ENCODE peak calls at places on chromosomes 1 and 21, in eight cellular contexts. S is body of pancreas; Z is PC-3; H is neural progenitor cell; D is spleen; Q is PC-9; R is heart left ventricle; U is CD8-positive, alpha-beta T cell. F is an unnamed sample. For H3K4me1, the result is how much of the 10 kb centered on the place peaks cover.

GRCh38 chr1:66366618-66367017 is 167.3 kb upstream of the SGIP1 start:
- DNase-seq in D (no peak), S (no peak), H (no peak), Z (no peak), R (no peak), Q (no peak), U (no peak), F (no peak)

GRCh38 chr1:112544753-112545152 is 36.0 kb downstream of the WNT2B start:
- DNase-seq in Z (peak), S (no peak), U (no peak), R (no peak), D (no peak), Q (peak), H (no peak), F (peak)

GRCh38 chr1:183417691-183418491 is at the start of gene NMNAT2:
- DNase-seq in H (peak), Z (peak), Q (peak), R (peak), S (peak), U (no peak), D (no peak), F (no peak)

GRCh38 chr21:27152996-27153395 is 186.1 kb upstream of the ADAMTS5 start:
- DNase-seq in U (no peak), H (no peak), Q (no peak), Z (no peak), S (no peak), D (no peak), R (no peak), F (peak)

GRCh38 chr1:235614442-235614954 is 35.1 kb downstream of the GNG4 start:
- DNase-seq in Z (no peak), S (no peak), D (no peak), U (no peak), H (no peak), Q (no peak), R (no peak), F (no peak)

GRCh38 chr1:181396171-181396670 is 87.1 kb upstream of the CACNA1E start:
- DNase-seq in S (no peak), R (no peak), D (no peak), Q (no peak), U (peak), Z (no peak), H (no peak), F (no peak)

GRCh38 chr1:168218647-168219046 is 7.2 kb upstream of the SFT2D2 start:
- DNase-seq in S (no peak), D (no peak), R (no peak), U (no peak), Q (no peak), H (no peak), Z (no peak), F (no peak)

GRCh38 chr1:172278478-172278877 is 142.0 kb upstream of the C1orf105 start:
- DNase-seq in U (no peak), Q (peak), H (no peak), S (no peak), R (no peak), Z (peak), D (no peak), F (peak)

GRCh38 chr1:222654849-222655248 is 37.0 kb downstream of the MIA3 start:
- DNase-seq in S (no peak), U (peak), Q (no peak), R (no peak), H (no peak), Z (no peak), D (peak), F (no peak)

GRCh38 chr1:73593379-73593778 is 604.6 kb downstream of the LRRIQ3 start:
- DNase-seq in Z (peak), S (peak), U (no peak), H (no peak), Q (peak), R (no peak), D (no peak), F (peak)

GRCh38 chr1:10347109-10347508 is 51.8 kb upstream of the PGD start:
- DNase-seq in H (no peak), U (no peak), Z (no peak), S (no peak), Q (no peak), D (no peak), R (no peak), F (no peak)

GRCh38 chr1:18903313-18903671 is 937 bp upstream of the ALDH4A1 start:
- DNase-seq in D (no peak), S (no peak), Q (no peak), H (no peak), Z (no peak), R (no peak), U (no peak), F (no peak)

GRCh38 chr1:50279622-50280320 is 143.5 kb downstream of the DMRTA2 start:
- DNase-seq in U (no peak), D (no peak), R (no peak), Q (no peak), Z (peak), S (peak), H (peak), F (no peak)

GRCh38 chr1:63322248-63322943 is at the start of gene FOXD3:
- DNase-seq in U (no peak), Z (peak), R (peak), Q (no peak), D (peak), H (peak), S (peak), F (no peak)

GRCh38 chr1:167510880-167511279 is 7.4 kb downstream of the CD247 start:
- DNase-seq in H (no peak), Z (no peak), S (no peak), D (no peak), U (no peak), R (no peak), Q (no peak), F (no peak)

GRCh38 chr1:210328032-210328745 is 513 bp upstream of the HHAT start:
- DNase-seq in Z (no peak), R (peak), S (no peak), U (no peak), D (no peak), Q (no peak), H (no peak), F (no peak)

GRCh38 chr1:25831569-25832196 is 11.9 kb downstream of the MTFR1L start:
- DNase-seq in R (no peak), U (no peak), D (no peak), Z (no peak), H (no peak), S (no peak), Q (no peak), F (no peak)

GRCh38 chr21:32334980-32335471 is 36.4 kb downstream of the MRAP start:
- DNase-seq in H (peak), Q (no peak), R (no peak), Z (no peak), D (no peak), S (no peak), U (no peak), F (no peak)

GRCh38 chr1:54547601-54548388 is at the start of gene ACOT11:
- DNase-seq in Z (no peak), S (peak), H (peak), Q (no peak), U (no peak), R (peak), D (peak), F (no peak)

GRCh38 chr1:38991638-38992449 is 768 bp downstream of the AKIRIN1 start:
- DNase-seq in S (peak), Z (peak), U (no peak), H (peak), Q (no peak), D (peak), R (peak), F (no peak)

GRCh38 chr1:151058682-151059341 is 610 bp downstream of the CDC42SE1 start:
- DNase-seq in D (peak), S (peak), Z (peak), R (no peak), H (peak), U (no peak), Q (peak), F (peak)

GRCh38 chr1:39141925-39142324 is 62.6 kb upstream of the MACF1 start:
- DNase-seq in D (no peak), R (no peak), U (no peak), S (no peak), Q (peak), Z (no peak), H (peak), F (no peak)

GRCh38 chr1:167714098-167714850 is 7.5 kb upstream of the MPZL1 start:
- DNase-seq in H (peak), R (peak), Z (peak), U (peak), D (peak), S (peak), Q (peak), F (peak)

GRCh38 chr1:23424171-23424959 is at the start of gene TCEA3:
- DNase-seq in D (no peak), Q (no peak), H (peak), Z (peak), R (peak), S (peak), U (no peak), F (no peak)

GRCh38 chr21:25342811-25343210 is 264.5 kb downstream of the MRPL39 start:
- DNase-seq in H (no peak), S (no peak), D (no peak), U (no peak), Z (no peak), R (no peak), Q (no peak), F (peak)

GRCh38 chr1:164688791-164689190 is 129.8 kb downstream of the PBX1 start:
- DNase-seq in Z (no peak), U (no peak), R (no peak), D (no peak), S (no peak), H (no peak), Q (no peak), F (no peak)

GRCh38 chr1:24109166-24109483 is 2.8 kb downstream of the MYOM3 start:
- DNase-seq in H (no peak), S (no peak), U (no peak), D (no peak), R (no peak), Z (no peak), Q (no peak), F (no peak)

GRCh38 chr1:21242846-21243245 is 47.4 kb downstream of the ECE1 start:
- DNase-seq in U (no peak), Q (peak), S (no peak), D (no peak), Z (peak), R (no peak), H (no peak), F (no peak)

GRCh38 chr1:58907398-58907797 is 123.6 kb upstream of the JUN start:
- DNase-seq in Q (no peak), H (no peak), Z (no peak), U (no peak), D (no peak), R (no peak), S (no peak), F (no peak)

GRCh38 chr1:232594018-232594502 is 35.9 kb downstream of the SIPA1L2 start:
- DNase-seq in Q (no peak), U (no peak), Z (no peak), R (no peak), S (no peak), D (no peak), H (no peak), F (peak)

GRCh38 chr1:65458730-65459396 is 38.4 kb downstream of the LEPR start:
- DNase-seq in R (no peak), Z (no peak), U (no peak), H (no peak), S (no peak), Q (no peak), D (no peak), F (no peak)

GRCh38 chr1:203506821-203507220 is 12.9 kb downstream of the OPTC start:
- DNase-seq in Q (no peak), D (no peak), R (no peak), H (no peak), U (no peak), Z (no peak), S (no peak), F (no peak)

GRCh38 chr1:10803971-10804820 is 7.8 kb upstream of the CASZ1 start:
- DNase-seq in U (no peak), Z (peak), Q (peak), R (no peak), H (no peak), D (no peak), S (peak), F (peak)

GRCh38 chr1:61605607-61606321 is 119.2 kb downstream of the TM2D1 start:
- DNase-seq in D (no peak), Q (no peak), S (no peak), R (no peak), H (no peak), U (no peak), Z (peak), F (peak)

GRCh38 chr1:196380311-196380710 is 227.9 kb downstream of the KCNT2 start:
- DNase-seq in Q (no peak), U (no peak), R (no peak), Z (no peak), H (no peak), S (no peak), D (no peak), F (no peak)

GRCh38 chr1:9244501-9245229 is 10.1 kb downstream of the H6PD start:
- DNase-seq in Q (peak), S (peak), Z (no peak), U (no peak), H (no peak), R (no peak), D (peak), F (no peak)

GRCh38 chr1:246930830-246931548 is 759 bp downstream of the AHCTF1 start:
- DNase-seq in R (peak), D (peak), Q (no peak), Z (peak), U (peak), S (peak), H (no peak), F (peak)

GRCh38 chr1:246284021-246284420 is 223.1 kb downstream of the SMYD3 start:
- DNase-seq in D (no peak), S (no peak), H (no peak), Q (no peak), Z (no peak), U (no peak), R (no peak), F (no peak)

GRCh38 chr1:222820159-222820732 is 5.4 kb downstream of the DISP1 start:
- DNase-seq in R (no peak), D (no peak), H (no peak), U (no peak), Z (no peak), Q (no peak), S (no peak), F (peak)

DNA sequence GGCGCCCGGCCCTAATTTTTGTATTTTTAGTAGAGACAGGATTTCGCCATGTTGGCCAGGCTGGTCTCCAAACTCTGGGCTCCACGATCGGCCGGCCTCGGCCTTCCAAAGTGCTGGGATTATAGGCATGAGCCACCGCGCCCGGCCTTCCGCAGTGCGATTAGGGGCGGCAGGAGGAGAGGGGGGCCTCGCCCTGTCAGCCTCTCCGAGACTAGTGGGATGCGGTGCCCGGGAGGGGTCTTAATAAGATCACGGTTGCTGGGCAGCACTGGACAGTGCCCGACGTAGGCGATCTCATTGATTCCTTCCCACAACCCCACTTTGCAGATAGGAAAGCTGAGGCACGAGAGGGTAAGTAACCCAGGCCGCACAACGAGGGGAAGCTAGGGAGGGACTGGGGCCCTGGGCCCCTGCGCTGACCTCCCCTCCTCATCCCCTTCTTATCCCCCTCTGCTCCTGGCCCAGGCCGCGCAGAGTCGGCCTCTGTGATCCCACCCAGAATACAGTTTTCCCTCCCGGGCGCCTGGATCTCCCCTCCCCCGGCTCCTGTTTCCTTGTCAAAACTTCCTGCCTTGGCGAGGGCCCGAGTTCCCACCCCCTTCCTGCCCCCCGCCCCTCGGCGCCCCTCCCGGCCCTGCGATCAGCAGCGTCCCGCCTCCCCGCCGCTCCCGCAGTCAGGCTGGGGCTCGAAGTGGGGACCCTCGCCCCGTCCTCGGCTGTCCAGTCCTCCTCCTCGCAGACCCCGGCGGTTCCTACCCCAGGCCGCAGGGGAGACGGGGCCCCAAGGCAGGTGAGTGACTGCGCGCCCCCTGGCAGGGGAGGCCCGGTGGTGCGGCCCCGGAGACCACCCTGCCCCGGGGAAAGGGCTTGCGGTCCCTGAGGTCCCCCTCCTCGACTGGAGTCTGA is at the start of gene PEAR1:
- DNase-seq in R (peak), S (no peak), Z (no peak), U (no peak), D (no peak), Q (no peak), H (peak), F (no peak)
- TF ChIP-seq CTCF in R (peak), S (no peak), Z (no peak), U (no peak), D (no peak), Q (no peak), H (peak), F (no peak)

GRCh38 chr1:205554016-205554811 is 49.7 kb downstream of the CDK18 start:
- DNase-seq in Q (no peak), Z (no peak), U (no peak), H (no peak), D (no peak), R (no peak), S (no peak), F (no peak)
- H3K4me1 ChIP-seq in Q (under half), Z (under half), U (under half), H (under half), D (under half), R (under half), S (under half), F (under half)

GRCh38 chr1:170296211-170296610 is 150.5 kb downstream of the NTMT2 start:
- DNase-seq in D (no peak), Q (no peak), S (no peak), H (no peak), R (no peak), Z (no peak), U (no peak), F (no peak)
- TF ChIP-seq CTCF in D (no peak), Q (no peak), S (no peak), H (no peak), R (no peak), Z (no peak), U (no peak), F (no peak)

DNA sequence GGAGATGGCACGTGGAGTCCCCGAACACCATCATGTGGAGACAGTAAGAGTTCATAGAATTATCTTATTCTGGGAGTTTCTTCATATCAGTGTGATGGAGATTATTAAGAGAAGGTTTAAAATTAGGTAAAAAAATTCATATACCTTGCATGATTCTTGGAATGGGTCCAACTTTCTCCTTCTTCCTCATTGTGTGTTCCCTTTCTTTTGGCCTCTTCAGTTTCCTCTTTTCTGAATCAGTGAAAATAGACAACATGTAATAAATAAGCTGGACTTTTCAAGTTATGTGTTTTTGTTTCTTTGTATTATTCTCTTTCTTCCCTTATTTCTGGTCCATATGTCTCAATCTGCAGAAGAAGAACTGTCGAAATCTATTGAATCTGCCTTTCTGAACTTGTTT is 30.5 kb downstream of the C4BPA start:
- DNase-seq in Z (no peak), D (no peak), Q (no peak), U (no peak), R (no peak), H (no peak), S (no peak), F (no peak)
- H3K4me1 ChIP-seq in Z (under half), D (under half), Q (under half), U (under half), R (under half), H (under half), S (under half), F (under half)

GRCh38 chr1:89620664-89621063 is 12.3 kb upstream of the LRRC8C start:
- DNase-seq in H (no peak), D (no peak), U (no peak), R (no peak), S (no peak), Q (no peak), Z (no peak), F (no peak)

GRCh38 chr1:89624314-89624713 is 8.6 kb upstream of the LRRC8C start:
- DNase-seq in S (no peak), R (no peak), H (no peak), Z (no peak), Q (no peak), U (no peak), D (no peak), F (no peak)

GRCh38 chr1:89624715-89625323 is 8.1 kb upstream of the LRRC8C start:
- DNase-seq in H (no peak), S (no peak), R (no peak), D (no peak), Q (no peak), U (no peak), Z (no peak), F (no peak)

GRCh38 chr1:89627596-89627962 is 5.3 kb upstream of the LRRC8C start:
- DNase-seq in R (no peak), Z (no peak), S (no peak), Q (no peak), D (no peak), U (no peak), H (no peak), F (no peak)

GRCh38 chr1:89622895-89623294 is 10.0 kb upstream of the LRRC8C start:
- DNase-seq in D (no peak), H (no peak), R (no peak), Z (no peak), S (no peak), Q (no peak), U (no peak), F (no peak)
- TF ChIP-seq CTCF in D (no peak), H (peak), R (no peak), Z (peak), S (no peak), Q (peak), U (no peak), F (peak)

DNA sequence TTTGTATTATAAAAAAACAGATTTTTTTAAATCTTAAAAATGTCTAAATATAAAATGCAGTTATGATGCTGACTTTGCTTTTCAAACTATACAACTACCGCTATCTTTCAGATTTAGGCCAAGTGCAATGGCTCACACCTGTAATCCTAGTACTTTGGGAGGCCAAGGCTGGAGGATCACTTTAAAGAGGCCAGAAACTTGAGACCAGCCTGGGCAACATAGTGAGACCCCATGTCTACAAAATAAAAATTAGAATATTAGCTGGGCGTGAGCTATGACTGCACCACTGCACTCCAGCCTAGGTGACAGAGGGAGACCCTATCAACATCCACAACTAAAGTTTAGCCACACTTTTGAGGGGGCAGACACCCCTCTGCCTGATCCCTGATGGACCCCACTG is 20.3 kb downstream of the ZBTB17 start:
- DNase-seq in D (no peak), Q (no peak), H (no peak), S (no peak), U (no peak), R (no peak), Z (no peak), F (no peak)
- H3K4me1 ChIP-seq in D (half or more), Q (under half), H (under half), S (under half), U (under half), R (under half), Z (under half), F (under half)

GRCh38 chr1:33141216-33141615 is 40.6 kb downstream of the TRIM62 start:
- DNase-seq in S (no peak), Q (no peak), D (no peak), U (no peak), H (no peak), Z (no peak), R (no peak), F (no peak)

GRCh38 chr1:33142483-33143065 is 39.3 kb downstream of the TRIM62 start:
- DNase-seq in Z (no peak), H (no peak), S (no peak), D (no peak), U (no peak), R (no peak), Q (no peak), F (no peak)

GRCh38 chr1:33137800-33138199 is 44.0 kb downstream of the TRIM62 start:
- DNase-seq in Z (no peak), S (peak), H (peak), R (peak), D (no peak), U (peak), Q (no peak), F (no peak)

GRCh38 chr1:33141781-33142180 is 40.1 kb downstream of the TRIM62 start:
- DNase-seq in D (no peak), U (no peak), S (no peak), Z (no peak), R (no peak), Q (no peak), H (no peak), F (no peak)

GRCh38 chr1:33140153-33141149 is 41.4 kb downstream of the TRIM62 start:
- DNase-seq in H (peak), Q (no peak), D (no peak), S (no peak), R (no peak), Z (peak), U (no peak), F (no peak)
- TF ChIP-seq CTCF in H (no peak), Q (no peak), D (no peak), S (no peak), R (no peak), Z (no peak), U (no peak), F (peak)

GRCh38 chr1:201461783-201462441 is 7.1 kb downstream of the PHLDA3 start:
- DNase-seq in Z (peak), H (no peak), Q (peak), S (peak), R (peak), U (no peak), D (peak), F (peak)
- H3K4me1 ChIP-seq in Z (half or more), H (under half), Q (half or more), S (under half), R (under half), U (under half), D (under half), F (under half)

F was measured in foreskin keratinocyte.